ENCODE peak calls at places on chromosomes 3 and 15, in six cellular contexts. X is HFFc6, P is HCEC 1CT, B is T-helper 1 cell, L is pancreas, C is EH. F is an unnamed sample.

GRCh38 chr15:59199775-59200465 is 6.7 kb upstream of the LDHAL6B start:
- DNase-seq in P (peak), B (no peak), C (peak), X (peak), L (no peak), F (peak)

GRCh38 chr15:98996169-98996568 is 11.4 kb downstream of the PGPEP1L start:
- DNase-seq in P (no peak), B (no peak), C (no peak), L (no peak), X (no peak), F (no peak)

GRCh38 chr3:44321335-44321734 is 17.2 kb upstream of the TCAIM start:
- DNase-seq in C (no peak), L (no peak), X (no peak), P (no peak), B (no peak), F (no peak)

GRCh38 chr3:139532996-139533395 is 6.5 kb downstream of the RBP1 start:
- DNase-seq in B (no peak), L (no peak), P (no peak), X (no peak), C (no peak), F (no peak)

GRCh38 chr15:60374628-60375081 is 23.1 kb downstream of the ANXA2 start:
- DNase-seq in B (no peak), C (peak), P (peak), L (no peak), X (peak), F (peak)

GRCh38 chr15:89444855-89445254 is 51.5 kb downstream of the RHCG start:
- DNase-seq in L (no peak), P (no peak), B (no peak), X (no peak), C (no peak), F (no peak)

GRCh38 chr3:114213262-114213668 is 24.1 kb downstream of the ZNF80 start:
- DNase-seq in X (peak), C (peak), L (no peak), P (no peak), B (no peak), F (peak)

GRCh38 chr15:80549191-80549590 is 145.0 kb downstream of the ARNT2 start:
- DNase-seq in X (peak), C (peak), B (no peak), P (peak), L (no peak), F (peak)

GRCh38 chr3:11774296-11774877 is 72.3 kb downstream of the TAMM41 start:
- DNase-seq in P (peak), C (peak), B (no peak), L (peak), X (peak), F (peak)

GRCh38 chr15:98657721-98658120 is 9.4 kb downstream of the IGF1R start:
- DNase-seq in B (no peak), C (peak), L (no peak), X (peak), P (peak), F (peak)

GRCh38 chr3:9146367-9147071 is 102.9 kb downstream of the SRGAP3 start:
- DNase-seq in C (no peak), B (peak), L (no peak), P (no peak), X (no peak), F (no peak)

GRCh38 chr3:143885803-143886427 is 37.6 kb upstream of the SLC9A9 start:
- DNase-seq in B (peak), X (peak), P (peak), L (no peak), C (peak), F (peak)

GRCh38 chr15:33283603-33284002 is 27.2 kb upstream of the RYR3 start:
- DNase-seq in P (no peak), B (no peak), L (no peak), X (no peak), C (no peak), F (no peak)

GRCh38 chr3:132596816-132597433 is at the start of gene ACKR4:
- DNase-seq in X (no peak), B (no peak), L (no peak), P (no peak), C (peak), F (no peak)

GRCh38 chr3:184129012-184129411 is 6.1 kb upstream of the EIF2B5 start:
- DNase-seq in P (peak), B (no peak), X (peak), C (peak), L (no peak), F (peak)

GRCh38 chr15:85337398-85338074 is 42.9 kb upstream of the AKAP13 start:
- DNase-seq in P (no peak), L (no peak), C (peak), X (no peak), B (no peak), F (no peak)

GRCh38 chr3:182500294-182500693 is 293.0 kb upstream of the ATP11B start:
- DNase-seq in X (no peak), P (no peak), L (no peak), B (no peak), C (no peak), F (no peak)

GRCh38 chr15:40354408-40355171 is 3.4 kb upstream of the DISP2 start:
- DNase-seq in C (peak), X (no peak), P (peak), B (no peak), L (no peak), F (peak)

GRCh38 chr15:89781055-89781454 is 4.9 kb downstream of the MESP2 start:
- DNase-seq in P (no peak), B (peak), L (no peak), X (no peak), C (no peak), F (no peak)

GRCh38 chr15:57589276-57590073 is 2.2 kb upstream of the MYZAP start:
- DNase-seq in X (no peak), B (no peak), L (no peak), P (no peak), C (no peak), F (no peak)

GRCh38 chr3:128426128-128426921 is 40.4 kb downstream of the DNAJB8 start:
- DNase-seq in P (no peak), L (peak), B (peak), X (no peak), C (peak), F (peak)

F was measured in AG08396.